ENCODE peak calls at places on chromosome 4, in ten cellular contexts. X, F, Z, S, M, D, V, U, L and Y are unnamed samples. For H3K4me1, the result is how much of the 10 kb centered on the place peaks cover.

GRCh38 chr4:24816797-24817196 is 21.4 kb downstream of the SOD3 start:
- DNase-seq in X (no peak), F (no peak), Z (no peak), S (no peak), M (no peak), D (no peak), V (no peak), U (no peak), L (no peak), Y (no peak)

GRCh38 chr4:39975488-39976089 is 2.1 kb downstream of the PDS5A start:
- DNase-seq in X (no peak), F (no peak), Z (no peak), S (no peak), M (no peak), D (no peak), V (no peak), U (no peak), L (no peak), Y (no peak)

GRCh38 chr4:123399638-123400358 is 3.2 kb downstream of the SPRY1 start:
- DNase-seq in X (no peak), F (peak), Z (no peak), S (no peak), M (no peak), D (no peak), V (no peak), U (no peak), L (no peak), Y (no peak)

GRCh38 chr4:37243722-37244582 is 591 bp upstream of the NWD2 start:
- DNase-seq in X (peak), F (no peak), Z (no peak), S (no peak), M (no peak), D (peak), V (no peak), U (no peak), L (no peak), Y (no peak)

GRCh38 chr4:128521634-128522253 is 234.1 kb upstream of the PGRMC2 start:
- DNase-seq in X (no peak), F (no peak), Z (peak), S (no peak), M (no peak), D (no peak), V (peak), U (no peak), L (no peak), Y (no peak)

GRCh38 chr4:137000432-137000831 is 531.9 kb downstream of the PCDH18 start:
- DNase-seq in X (no peak), F (no peak), Z (no peak), S (no peak), M (no peak), D (no peak), V (no peak), U (no peak), L (no peak), Y (no peak)

GRCh38 chr4:138741778-138742377 is 273.7 kb upstream of the NOCT start:
- DNase-seq in X (no peak), F (no peak), Z (no peak), S (no peak), M (no peak), D (no peak), V (no peak), U (no peak), L (no peak), Y (no peak)

GRCh38 chr4:111880116-111880515 is 265.1 kb upstream of the FAM241A start:
- DNase-seq in X (no peak), F (no peak), Z (no peak), S (no peak), M (no peak), D (no peak), V (no peak), U (no peak), L (no peak), Y (no peak)

GRCh38 chr4:6955261-6955911 is 45.8 kb downstream of the TBC1D14 start:
- DNase-seq in X (no peak), F (no peak), Z (no peak), S (peak), M (peak), D (peak), V (no peak), U (no peak), L (peak), Y (no peak)

GRCh38 chr4:149500806-149501205 is 314.8 kb downstream of the IQCM start:
- DNase-seq in X (no peak), F (no peak), Z (no peak), S (no peak), M (no peak), D (no peak), V (no peak), U (no peak), L (no peak), Y (no peak)

GRCh38 chr4:140330311-140330900 is 43.0 kb upstream of the SCOC start:
- DNase-seq in X (no peak), F (no peak), Z (peak), S (no peak), M (no peak), D (no peak), V (peak), U (no peak), L (no peak), Y (no peak)

GRCh38 chr4:5365071-5366008 is 314.1 kb downstream of the STK32B start:
- DNase-seq in X (no peak), F (no peak), Z (peak), S (no peak), M (peak), D (peak), V (no peak), U (no peak), L (peak), Y (no peak)

GRCh38 chr4:28146191-28146590 is 1285.5 kb downstream of the STIM2 start:
- DNase-seq in X (no peak), F (no peak), Z (no peak), S (no peak), M (no peak), D (no peak), V (no peak), U (no peak), L (no peak), Y (no peak)

GRCh38 chr4:57320880-57321279 is 210.7 kb upstream of the IGFBP7 start:
- DNase-seq in X (no peak), F (no peak), Z (no peak), S (no peak), M (no peak), D (no peak), V (no peak), U (no peak), L (no peak), Y (peak)

GRCh38 chr4:2671267-2671895 is 84.8 kb downstream of the TNIP2 start:
- DNase-seq in X (no peak), F (no peak), Z (no peak), S (no peak), M (no peak), D (no peak), V (no peak), U (no peak), L (peak), Y (no peak)

GRCh38 chr4:1506956-1507721 is 100.9 kb upstream of the NKX1-1 start:
- DNase-seq in X (peak), F (no peak), Z (no peak), S (peak), M (no peak), D (no peak), V (no peak), U (no peak), L (no peak), Y (no peak)

GRCh38 chr4:1504786-1505500 is 98.7 kb upstream of the NKX1-1 start:
- DNase-seq in X (peak), F (no peak), Z (peak), S (peak), M (peak), D (peak), V (no peak), U (no peak), L (no peak), Y (no peak)

GRCh38 chr4:1508161-1509160 is 102.2 kb upstream of the NKX1-1 start:
- DNase-seq in X (peak), F (no peak), Z (no peak), S (peak), M (no peak), D (no peak), V (no peak), U (no peak), L (no peak), Y (no peak)

GRCh38 chr4:1503583-1504471 is 97.6 kb upstream of the NKX1-1 start:
- DNase-seq in X (peak), F (no peak), Z (no peak), S (peak), M (peak), D (peak), V (peak), U (peak), L (no peak), Y (no peak)

DNA sequence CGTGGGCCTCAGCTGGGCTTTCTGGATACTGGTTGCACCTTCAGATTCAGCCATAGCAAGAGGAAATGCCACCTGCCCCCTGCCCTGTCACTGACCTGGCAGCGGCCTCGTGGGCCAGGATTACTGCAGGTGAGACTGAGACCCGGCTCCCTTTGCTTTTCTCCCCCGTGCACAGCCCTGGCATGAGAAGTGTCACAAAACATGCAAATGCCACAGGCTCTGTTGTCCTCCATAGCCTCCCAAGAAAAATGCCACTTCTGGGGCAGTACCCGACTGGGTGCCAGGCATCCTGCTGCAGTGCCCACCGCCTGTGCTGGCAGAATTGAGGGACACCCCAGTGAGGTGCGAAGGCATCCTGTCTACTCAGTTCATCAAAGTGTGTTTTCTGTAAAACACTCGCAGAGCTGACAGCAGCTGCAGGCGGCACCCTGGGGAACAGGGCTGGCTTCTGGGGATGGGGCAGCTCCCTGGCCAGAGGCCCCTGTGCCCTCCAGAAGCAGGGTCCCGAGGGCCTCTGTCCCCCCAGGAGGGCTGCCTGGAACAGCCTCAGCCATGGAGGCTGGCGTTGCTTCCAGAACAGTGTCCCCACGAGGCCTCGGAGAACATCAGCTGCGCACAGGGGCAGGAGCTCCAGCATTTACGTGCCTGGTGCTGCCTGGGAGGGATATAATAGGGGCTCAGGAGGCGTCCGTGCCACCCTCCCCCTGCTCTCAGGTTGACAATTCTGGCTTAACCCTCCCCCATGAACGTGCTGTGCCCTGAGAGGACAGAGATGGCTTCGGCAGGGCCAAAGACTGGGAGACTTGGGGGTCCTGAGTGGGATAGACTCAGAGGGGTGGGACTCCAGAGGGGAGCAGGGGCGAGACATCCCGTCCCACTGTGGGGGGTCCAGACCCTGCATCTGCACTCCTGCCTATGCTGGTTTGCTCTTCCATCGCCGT is 99.5 kb upstream of the NKX1-1 start:
- DNase-seq in X (peak), F (no peak), Z (no peak), S (peak), M (no peak), D (peak), V (no peak), U (no peak), L (no peak), Y (no peak)
- TF ChIP-seq EP300 in X (no peak), F (no peak), Z (no peak), S (no peak), M (no peak), D (no peak), V (no peak), U (no peak), L (no peak), Y (no peak)

GRCh38 chr4:169252339-169253086 is 18.2 kb downstream of the SH3RF1 start:
- DNase-seq in X (no peak), F (no peak), Z (no peak), S (no peak), M (no peak), D (no peak), V (no peak), U (no peak), L (no peak), Y (no peak)
- H3K4me1 ChIP-seq in X (half or more), F (under half), Z (half or more), S (under half), M (half or more), D (half or more), V (under half), U (under half), L (half or more), Y (under half)

GRCh38 chr4:156970501-156971167 is 965 bp downstream of the PDGFC start:
- DNase-seq in X (peak), F (peak), Z (peak), S (peak), M (peak), D (peak), V (no peak), U (peak), L (peak), Y (peak)

GRCh38 chr4:156974264-156974663 is 2.7 kb upstream of the PDGFC start:
- DNase-seq in X (no peak), F (no peak), Z (no peak), S (no peak), M (no peak), D (no peak), V (no peak), U (no peak), L (no peak), Y (no peak)

GRCh38 chr4:156971168-156971601 is 414 bp downstream of the PDGFC start:
- DNase-seq in X (peak), F (peak), Z (no peak), S (peak), M (peak), D (peak), V (no peak), U (peak), L (peak), Y (no peak)

GRCh38 chr4:156972370-156972980 is 876 bp upstream of the PDGFC start:
- DNase-seq in X (no peak), F (no peak), Z (no peak), S (no peak), M (no peak), D (no peak), V (no peak), U (no peak), L (no peak), Y (no peak)

GRCh38 chr4:156971623-156972369 is at the start of gene PDGFC:
- DNase-seq in X (peak), F (peak), Z (peak), S (peak), M (peak), D (peak), V (peak), U (peak), L (peak), Y (peak)
- TF ChIP-seq CTCF in X (peak), F (peak), Z (peak), S (peak), M (no peak), D (peak), V (no peak), U (peak), L (no peak), Y (peak)

GRCh38 chr4:153724606-153725005 is 35.2 kb downstream of the RNF175 start:
- DNase-seq in X (no peak), F (no peak), Z (no peak), S (no peak), M (no peak), D (no peak), V (no peak), U (no peak), L (no peak), Y (no peak)
- TF ChIP-seq EP300 in X (no peak), F (no peak), Z (no peak), S (no peak), M (no peak), D (no peak), V (no peak), U (no peak), L (no peak), Y (no peak)